ENCODE peak calls at places on chromosomes 13 and 19, in six cellular contexts. P is sigmoid colon, I is K562, Q is stomach, A is SK-N-SH, R is esophagus muscularis mucosa. U is an unnamed sample.

GRCh38 chr13:40316301-40316700 is 350.1 kb downstream of the FOXO1 start:
- DNase-seq in P (no peak), I (no peak), Q (no peak), A (no peak), R (peak), U (no peak)

GRCh38 chr19:51469629-51470028 is 8.7 kb upstream of the CEACAM18 start:
- DNase-seq in P (no peak), I (no peak), Q (peak), A (no peak), R (no peak), U (no peak)

GRCh38 chr13:90800082-90800746 is 547.3 kb upstream of the MIR17HG start:
- DNase-seq in P (no peak), I (no peak), Q (no peak), A (peak), R (no peak), U (peak)

GRCh38 chr19:10431254-10431942 is 11.1 kb downstream of the PDE4A start:
- DNase-seq in P (peak), I (peak), Q (peak), A (peak), R (no peak), U (peak)

GRCh38 chr19:16098821-16099220 is 12.9 kb upstream of the RAB8A start:
- DNase-seq in P (no peak), I (no peak), Q (no peak), A (no peak), R (no peak), U (no peak)

GRCh38 chr13:85665286-85665685 is 133.9 kb downstream of the SLITRK6 start:
- DNase-seq in P (no peak), I (no peak), Q (no peak), A (no peak), R (no peak), U (no peak)

GRCh38 chr13:60411464-60411863 is 14.4 kb downstream of the TDRD3 start:
- DNase-seq in P (no peak), I (no peak), Q (no peak), A (no peak), R (no peak), U (no peak)

GRCh38 chr19:2259331-2259730 is 3.1 kb upstream of the JSRP1 start:
- DNase-seq in P (no peak), I (no peak), Q (no peak), A (no peak), R (no peak), U (no peak)

GRCh38 chr19:22619371-22619770 is 14.8 kb upstream of the ZNF492 start:
- DNase-seq in P (no peak), I (no peak), Q (no peak), A (no peak), R (no peak), U (no peak)

GRCh38 chr13:77863037-77863630 is 55.5 kb downstream of the EDNRB start:
- DNase-seq in P (no peak), I (no peak), Q (no peak), A (no peak), R (no peak), U (no peak)

GRCh38 chr13:99993660-99994455 is 12.3 kb downstream of the ZIC2 start:
- DNase-seq in P (no peak), I (no peak), Q (no peak), A (no peak), R (no peak), U (no peak)

GRCh38 chr13:40168425-40169155 is 497.9 kb downstream of the FOXO1 start:
- DNase-seq in P (no peak), I (no peak), Q (no peak), A (no peak), R (no peak), U (no peak)

GRCh38 chr19:14023404-14024235 is 4.3 kb upstream of the RLN3 start:
- DNase-seq in P (no peak), I (peak), Q (peak), A (peak), R (no peak), U (peak)

GRCh38 chr13:23427342-23428182 is 5.9 kb downstream of the SACS start:
- DNase-seq in P (peak), I (no peak), Q (peak), A (no peak), R (peak), U (peak)

GRCh38 chr13:94613051-94613450 is 11.4 kb downstream of the GPR180 start:
- DNase-seq in P (no peak), I (no peak), Q (no peak), A (no peak), R (no peak), U (no peak)

GRCh38 chr13:109256866-109257760 is 529.3 kb downstream of the IRS2 start:
- DNase-seq in P (no peak), I (no peak), Q (no peak), A (no peak), R (no peak), U (no peak)

GRCh38 chr19:3669134-3669436 is 31.2 kb downstream of the PIP5K1C start:
- DNase-seq in P (no peak), I (no peak), Q (no peak), A (no peak), R (no peak), U (no peak)

GRCh38 chr13:49895826-49896225 is 40.3 kb downstream of the SPRYD7 start:
- DNase-seq in P (no peak), I (no peak), Q (no peak), A (no peak), R (no peak), U (no peak)

GRCh38 chr19:16899566-16900075 is 10.8 kb downstream of the F2RL3 start:
- DNase-seq in P (no peak), I (peak), Q (peak), A (peak), R (no peak), U (peak)

GRCh38 chr19:1616875-1617274 is 11.6 kb upstream of the UQCR11 start:
- DNase-seq in P (no peak), I (no peak), Q (no peak), A (no peak), R (no peak), U (no peak)

GRCh38 chr13:98937911-98938381 is 39.9 kb downstream of the DOCK9 start:
- DNase-seq in P (no peak), I (no peak), Q (no peak), A (no peak), R (peak), U (no peak)

GRCh38 chr19:41687419-41687818 is 651 bp downstream of the CEACAM7 start:
- DNase-seq in P (no peak), I (no peak), Q (no peak), A (no peak), R (peak), U (no peak)

GRCh38 chr13:59771272-59771671 is 392.5 kb downstream of the DIAPH3 start:
- DNase-seq in P (no peak), I (no peak), Q (no peak), A (peak), R (no peak), U (no peak)

GRCh38 chr13:81116461-81117282 is 775.7 kb upstream of the SPRY2 start:
- DNase-seq in P (no peak), I (no peak), Q (no peak), A (no peak), R (no peak), U (no peak)

GRCh38 chr13:97274782-97275252 is 52.7 kb downstream of the MBNL2 start:
- DNase-seq in P (no peak), I (no peak), Q (no peak), A (no peak), R (no peak), U (no peak)

GRCh38 chr19:4217429-4218264 is 11.7 kb upstream of the EBI3 start:
- DNase-seq in P (no peak), I (no peak), Q (no peak), A (no peak), R (no peak), U (no peak)

GRCh38 chr19:41882568-41883462 is at the start of gene ARHGEF1:
- DNase-seq in P (peak), I (peak), Q (peak), A (peak), R (no peak), U (peak)

GRCh38 chr13:95624020-95624419 is 20.5 kb downstream of the DZIP1 start:
- DNase-seq in P (no peak), I (peak), Q (no peak), A (peak), R (peak), U (no peak)

GRCh38 chr13:29905845-29906244 is 55.4 kb upstream of the UBL3 start:
- DNase-seq in P (no peak), I (no peak), Q (peak), A (no peak), R (no peak), U (peak)

GRCh38 chr13:70408865-70409264 is 300.6 kb upstream of the KLHL1 start:
- DNase-seq in P (no peak), I (no peak), Q (no peak), A (no peak), R (no peak), U (no peak)

GRCh38 chr13:60583911-60584753 is 187.1 kb downstream of the TDRD3 start:
- DNase-seq in P (no peak), I (peak), Q (no peak), A (no peak), R (no peak), U (peak)

GRCh38 chr13:76361868-76362267 is 524.3 kb downstream of the KCTD12 start:
- DNase-seq in P (no peak), I (no peak), Q (no peak), A (no peak), R (no peak), U (no peak)

GRCh38 chr13:65336106-65336603 is 1894.0 kb downstream of the PCDH9 start:
- DNase-seq in P (no peak), I (no peak), Q (no peak), A (no peak), R (no peak), U (no peak)

GRCh38 chr19:47499863-47500830 is 14.7 kb downstream of the NAPA start:
- DNase-seq in P (no peak), I (no peak), Q (peak), A (no peak), R (no peak), U (no peak)

DNA sequence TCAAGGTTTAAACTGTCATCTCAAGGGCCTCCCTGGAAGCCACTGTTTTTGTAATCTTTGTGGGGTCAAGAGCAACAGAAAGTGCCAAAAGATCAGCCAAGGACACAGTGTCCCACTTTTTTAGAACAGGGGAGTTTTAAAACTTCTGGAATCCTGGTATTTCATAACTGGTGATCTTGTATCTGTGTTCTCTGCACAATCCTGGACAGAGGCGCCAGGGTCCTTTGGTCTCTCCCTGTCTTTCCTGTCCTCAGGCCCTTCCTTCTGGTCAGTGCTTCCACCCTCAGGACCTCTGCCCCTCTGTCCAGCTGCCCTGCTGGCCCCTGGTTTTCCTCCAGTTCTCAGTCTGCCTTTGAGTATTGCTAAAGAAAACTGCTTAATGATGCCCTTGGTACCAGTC is 47.3 kb downstream of the WASF3 start:
- DNase-seq in P (peak), I (no peak), Q (no peak), A (no peak), R (no peak), U (peak)
- TF ChIP-seq POLR2AphosphoS5 in P (peak), I (no peak), Q (no peak), A (no peak), R (no peak), U (peak)

GRCh38 chr13:44224433-44225149 is 149.0 kb upstream of the SERP2 start:
- DNase-seq in P (peak), I (no peak), Q (no peak), A (no peak), R (no peak), U (no peak)
- TF ChIP-seq EP300 in P (peak), I (no peak), Q (peak), A (no peak), R (no peak), U (peak)

DNA sequence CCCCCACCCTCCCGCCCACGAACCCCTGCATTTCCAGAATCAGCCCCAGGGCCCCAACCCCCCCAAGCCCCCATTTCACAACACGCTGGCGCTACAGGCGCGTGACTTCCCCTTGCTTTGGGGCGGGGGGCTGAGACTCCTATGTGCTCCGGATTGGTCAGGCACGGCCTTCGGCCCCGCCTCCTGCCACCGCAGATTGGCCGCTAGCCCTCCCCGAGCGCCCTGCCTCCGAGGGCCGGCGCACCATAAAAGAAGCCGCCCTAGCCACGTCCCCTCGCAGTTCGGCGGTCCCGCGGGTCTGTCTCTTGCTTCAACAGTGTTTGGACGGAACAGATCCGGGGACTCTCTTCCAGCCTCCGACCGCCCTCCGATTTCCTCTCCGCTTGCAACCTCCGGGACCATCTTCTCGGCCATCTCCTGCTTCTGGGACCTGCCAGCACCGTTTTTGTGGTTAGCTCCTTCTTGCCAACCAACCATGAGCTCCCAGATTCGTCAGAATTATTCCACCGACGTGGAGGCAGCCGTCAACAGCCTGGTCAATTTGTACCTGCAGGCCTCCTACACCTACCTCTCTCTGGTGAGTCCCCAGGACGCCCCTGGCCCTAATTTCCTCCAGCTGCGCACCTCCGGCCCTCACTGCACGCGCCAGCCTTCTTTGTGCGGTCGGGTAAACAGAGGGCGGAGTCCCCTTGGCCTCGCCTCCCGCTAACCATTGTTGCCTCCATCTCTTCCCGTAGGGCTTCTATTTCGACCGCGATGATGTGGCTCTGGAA is at the start of gene FTL:
- DNase-seq in P (peak), I (peak), Q (peak), A (peak), R (peak), U (peak)
- TF ChIP-seq POLR2AphosphoS5 in P (peak), I (peak), Q (peak), A (peak), R (peak), U (peak)

GRCh38 chr19:38262585-38263268 is 1.6 kb upstream of the SPINT2 start:
- DNase-seq in P (no peak), I (no peak), Q (no peak), A (no peak), R (no peak), U (no peak)
- TF ChIP-seq EP300 in P (no peak), I (no peak), Q (no peak), A (no peak), R (no peak), U (no peak)